ENCODE peak calls at places on chromosome 2, in four cellular contexts. M is MM.1S, B is IMR-90, A is dorsolateral prefrontal cortex. D is an unnamed sample.

GRCh38 chr2:11698009-11698922 is 28.3 kb upstream of the NTSR2 start:
- DNase-seq in A (peak; percentile 68), M (no peak), B (peak; percentile 81), D (peak; percentile 68)

GRCh38 chr2:43086451-43087221 is 139.8 kb downstream of the ZFP36L2 start:
- DNase-seq in M (no peak), B (peak; percentile 100), A (no peak), D (peak; percentile 98)

GRCh38 chr2:204972606-204973336 is 427.5 kb downstream of the PARD3B start:
- DNase-seq in A (no peak), B (peak; percentile 12), M (no peak), D (no peak)

GRCh38 chr2:204292439-204292838 is 252.8 kb upstream of the PARD3B start:
- DNase-seq in M (no peak), B (no peak), A (no peak), D (no peak)

GRCh38 chr2:118850171-118850900 is 2.9 kb upstream of the EN1 start:
- DNase-seq in A (no peak), B (no peak), M (no peak), D (no peak)

GRCh38 chr2:207467716-207468347 is 61.9 kb upstream of the CREB1 start:
- DNase-seq in B (peak; percentile 91), M (no peak), A (no peak), D (peak; percentile 43)

GRCh38 chr2:172588931-172589330 is 33.0 kb downstream of the PDK1 start:
- DNase-seq in A (no peak), B (peak; percentile 61), M (no peak), D (peak; percentile 1)

GRCh38 chr2:207073791-207074678 is 91.7 kb downstream of the KLF7 start:
- DNase-seq in A (no peak), M (no peak), B (peak; percentile 12), D (no peak)

GRCh38 chr2:237207641-237208040 is 122.0 kb downstream of the COPS8 start:
- DNase-seq in M (no peak), A (no peak), B (peak; percentile 85), D (peak; percentile 40)

GRCh38 chr2:23426284-23426905 is 41.4 kb downstream of the KLHL29 start:
- DNase-seq in M (no peak), B (peak; percentile 88), A (no peak), D (peak; percentile 67)

GRCh38 chr2:190533175-190533967 is 1.2 kb downstream of the NEMP2 start:
- DNase-seq in M (no peak), B (no peak), A (no peak), D (no peak)

GRCh38 chr2:157325786-157326185 is at the start of gene ERMN:
- DNase-seq in B (no peak), A (peak; percentile 63), M (no peak), D (no peak)

GRCh38 chr2:218991674-218992168 is 1.5 kb downstream of the CRYBA2 start:
- DNase-seq in A (no peak), B (peak; percentile 47), M (no peak), D (peak; percentile 26)

GRCh38 chr2:158953926-158954763 is 14.3 kb upstream of the TANC1 start:
- DNase-seq in M (peak; percentile 87), A (no peak), B (peak; percentile 89), D (peak; percentile 93)

GRCh38 chr2:208062113-208062512 is 36.8 kb upstream of the PLEKHM3 start:
- DNase-seq in A (peak; percentile 22), B (peak; percentile 54), M (peak; percentile 32), D (peak; percentile 50)

GRCh38 chr2:164514491-164514890 is 106.8 kb downstream of the GRB14 start:
- DNase-seq in A (no peak), B (no peak), M (no peak), D (peak; percentile 86)

GRCh38 chr2:54404270-54404669 is 51.9 kb upstream of the SPTBN1 start:
- DNase-seq in M (no peak), A (no peak), B (peak; percentile 58), D (no peak)

GRCh38 chr2:12484536-12485115 is 232.1 kb upstream of the TRIB2 start:
- DNase-seq in A (no peak), M (no peak), B (peak; percentile 57), D (no peak)

GRCh38 chr2:228064796-228065315 is 116.6 kb downstream of the SPHKAP start:
- DNase-seq in B (no peak), M (no peak), A (no peak), D (no peak)

GRCh38 chr2:111900859-111901258 is 2.5 kb downstream of the MERTK start:
- DNase-seq in M (peak; percentile 40), A (peak; percentile 30), B (peak; percentile 38), D (peak; percentile 53)

GRCh38 chr2:107932483-107932882 is 53.8 kb upstream of the SLC5A7 start:
- DNase-seq in A (no peak), B (no peak), M (no peak), D (peak; percentile 64)

GRCh38 chr2:144659731-144660275 is 139.9 kb upstream of the ZEB2 start:
- DNase-seq in M (no peak), B (peak; percentile 88), A (no peak), D (peak; percentile 100)

GRCh38 chr2:147449323-147450080 is 395.3 kb upstream of the ACVR2A start:
- DNase-seq in A (no peak), M (no peak), B (no peak), D (no peak)

GRCh38 chr2:182020319-182021055 is 34.8 kb downstream of the PPP1R1C start:
- DNase-seq in M (no peak), A (no peak), B (peak; percentile 66), D (no peak)

GRCh38 chr2:176892818-176893217 is 319.8 kb upstream of the HNRNPA3 start:
- DNase-seq in B (no peak), A (no peak), M (no peak), D (no peak)

GRCh38 chr2:154495455-154495868 is 203.0 kb upstream of the KCNJ3 start:
- DNase-seq in B (no peak), A (no peak), M (no peak), D (no peak)

GRCh38 chr2:96876036-96876810 is 6.3 kb upstream of the SEMA4C start:
- DNase-seq in M (no peak), B (peak; percentile 62), A (no peak), D (no peak)

GRCh38 chr2:1707771-1708351 is 36.5 kb downstream of the PXDN start:
- DNase-seq in A (peak; percentile 10), M (no peak), B (peak; percentile 90), D (peak; percentile 98)

GRCh38 chr2:47265158-47265557 is 110.0 kb upstream of the STPG4 start:
- DNase-seq in A (no peak), M (no peak), B (no peak), D (no peak)

GRCh38 chr2:236661064-236661761 is 91.6 kb downstream of the ACKR3 start:
- DNase-seq in B (peak; percentile 11), A (no peak), M (no peak), D (peak; percentile 70)

GRCh38 chr2:73291093-73291460 is 2.3 kb downstream of the EGR4 start:
- DNase-seq in A (no peak), M (peak; percentile 42), B (peak; percentile 46), D (no peak)

GRCh38 chr2:73292316-73292905 is 937 bp downstream of the EGR4 start:
- DNase-seq in M (no peak), A (no peak), B (no peak), D (no peak)

GRCh38 chr2:73289304-73289703 is 4.0 kb downstream of the EGR4 start:
- DNase-seq in M (no peak), B (no peak), A (no peak), D (no peak)

GRCh38 chr2:73291461-73292315 is 1.7 kb downstream of the EGR4 start:
- DNase-seq in A (no peak), M (no peak), B (no peak), D (no peak)

DNA sequence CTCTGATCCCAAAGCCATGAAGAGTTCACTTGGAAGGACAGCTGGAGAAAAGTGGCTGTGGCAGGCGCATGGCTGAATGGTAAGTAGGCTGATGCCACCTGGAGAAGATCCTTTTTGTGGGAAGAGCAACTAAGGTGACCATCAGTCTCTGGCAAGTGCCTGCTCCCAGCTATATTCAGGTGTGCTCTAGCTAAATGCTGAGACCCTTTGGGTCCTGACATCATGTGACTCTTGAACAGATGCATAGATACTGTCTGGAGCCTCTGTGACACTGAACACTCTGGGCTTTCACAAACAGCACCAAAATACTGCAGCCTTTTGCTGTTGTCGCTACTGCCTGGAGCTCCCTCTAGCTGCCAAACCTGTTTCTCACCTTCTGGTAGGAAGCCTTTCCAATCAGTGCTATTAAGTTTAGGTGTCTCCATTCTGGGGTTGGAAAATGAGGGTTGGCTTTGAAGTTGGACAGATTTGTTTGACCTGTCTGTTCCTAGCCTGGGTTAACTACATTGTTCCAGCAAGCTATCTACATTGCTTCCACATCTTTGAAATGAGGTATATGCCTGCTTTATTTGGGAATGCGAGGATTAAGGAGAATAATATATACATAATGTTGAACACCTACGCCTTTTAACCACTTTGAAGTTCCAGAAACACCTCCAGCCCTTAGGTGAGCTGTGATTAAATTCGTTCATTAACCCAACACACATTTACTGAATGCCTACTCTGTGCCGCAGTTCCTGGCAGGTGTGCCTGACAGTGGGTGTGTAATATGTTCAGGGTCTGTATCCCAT is 3.1 kb downstream of the EGR4 start:
- DNase-seq in B (peak; percentile 41), M (peak; percentile 56), A (peak; percentile 76), D (peak; percentile 57)
- TF ChIP-seq CTCF in B (peak; percentile 51), M (peak; percentile 75), A (peak; percentile 55), D (peak; percentile 45)

GRCh38 chr2:149489452-149489851 is 98.1 kb downstream of the MMADHC start:
- DNase-seq in M (no peak), B (no peak), A (no peak), D (no peak)

GRCh38 chr2:149488719-149489440 is 98.7 kb downstream of the MMADHC start:
- DNase-seq in B (no peak), M (no peak), A (no peak), D (no peak)

GRCh38 chr2:149486664-149487063 is 100.9 kb downstream of the MMADHC start:
- DNase-seq in M (no peak), B (no peak), A (no peak), D (no peak)

GRCh38 chr2:149490296-149490695 is 97.3 kb downstream of the MMADHC start:
- DNase-seq in B (no peak), M (no peak), A (peak; percentile 11), D (peak; percentile 12)

GRCh38 chr2:149487189-149487588 is 100.4 kb downstream of the MMADHC start:
- DNase-seq in B (no peak), M (no peak), A (no peak), D (no peak)
- TF ChIP-seq CTCF in B (no peak), M (no peak), A (no peak), D (peak; percentile 29)

DNA sequence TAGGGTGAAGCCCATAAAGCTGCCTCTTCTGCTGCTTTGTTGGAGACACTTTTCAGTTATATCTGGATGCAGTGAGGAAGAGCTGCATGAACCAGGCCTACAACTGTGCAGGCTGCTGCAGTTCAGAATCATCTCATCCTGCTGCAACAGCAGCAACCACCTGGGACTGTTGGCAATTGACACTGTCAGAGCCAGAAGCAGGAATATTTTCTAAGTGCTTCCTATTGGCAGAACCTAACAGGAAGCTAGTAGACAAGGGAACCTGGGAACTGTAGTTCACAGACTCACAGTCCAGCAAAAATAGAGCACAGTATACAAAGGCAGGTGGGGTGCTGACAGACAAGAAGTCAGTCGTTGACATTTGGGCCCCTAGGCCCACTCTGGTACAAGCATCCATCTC is 452.9 kb upstream of the SPRED2 start:
- DNase-seq in A (no peak), B (no peak), M (no peak), D (no peak)
- TF ChIP-seq CTCF in A (no peak), B (no peak), M (no peak), D (no peak)

GRCh38 chr2:70192516-70192915 is 1.7 kb upstream of the C2orf42 start:
- DNase-seq in B (no peak), M (no peak), A (no peak), D (no peak)

GRCh38 chr2:70191244-70191735 is 471 bp upstream of the C2orf42 start:
- DNase-seq in M (no peak), A (no peak), B (no peak), D (no peak)

GRCh38 chr2:70190086-70190412 is 770 bp downstream of the C2orf42 start:
- DNase-seq in A (peak; percentile 41), B (peak; percentile 33), M (no peak), D (no peak)

GRCh38 chr2:70188460-70188859 is 2.4 kb downstream of the C2orf42 start:
- DNase-seq in A (no peak), M (no peak), B (no peak), D (no peak)

GRCh38 chr2:70190413-70191243 is at the start of gene C2orf42:
- DNase-seq in M (peak; percentile 98), A (peak; percentile 97), B (peak; percentile 98), D (peak; percentile 97)
- TF ChIP-seq CTCF in M (peak; percentile 34), A (peak; percentile 11), B (peak; percentile 9), D (no peak)